ENCODE peak calls at places on chromosomes 12 and 14, in six cellular contexts. One of them, this sample, is unnamed.
A peak's percentile ranks its signal among the peaks of the same experiment; 100 is the strongest.

GRCh38 chr12:103130564-103130963 is 173.1 kb downstream of the ASCL1 start:
- DNase-seq in HuH-7: no peak
- DNase-seq in stimulated activated CD8-positive, alpha-beta memory T cell treated with anti-CD3 and anti-CD28 coated beads, Interleukin-15, amount 100 ng/mL, for 4 hours: no peak
- DNase-seq in AG04450: no peak
- DNase-seq in ACHN: no peak
- DNase-seq in transverse colon: no peak
- DNase-seq in this sample: no peak

GRCh38 chr12:12540261-12541013 is 22.2 kb downstream of the DUSP16 start:
- DNase-seq in AG04450: no peak
- DNase-seq in stimulated activated CD8-positive, alpha-beta memory T cell treated with anti-CD3 and anti-CD28 coated beads, Interleukin-15, amount 100 ng/mL, for 4 hours: no peak
- DNase-seq in ACHN: no peak
- DNase-seq in HuH-7: no peak
- DNase-seq in transverse colon: no peak
- DNase-seq in this sample: no peak

GRCh38 chr12:59698599-59698998 is 102.8 kb downstream of the SLC16A7 start:
- DNase-seq in stimulated activated CD8-positive, alpha-beta memory T cell treated with anti-CD3 and anti-CD28 coated beads, Interleukin-15, amount 100 ng/mL, for 4 hours: no peak
- DNase-seq in transverse colon: no peak
- DNase-seq in AG04450: peak; percentile 21
- DNase-seq in HuH-7: no peak
- DNase-seq in ACHN: no peak
- DNase-seq in this sample: no peak

GRCh38 chr14:73625686-73626085 is 13.4 kb downstream of the ACOT6 start:
- DNase-seq in HuH-7: no peak
- DNase-seq in ACHN: no peak
- DNase-seq in transverse colon: no peak
- DNase-seq in AG04450: no peak
- DNase-seq in stimulated activated CD8-positive, alpha-beta memory T cell treated with anti-CD3 and anti-CD28 coated beads, Interleukin-15, amount 100 ng/mL, for 4 hours: no peak
- DNase-seq in this sample: no peak

GRCh38 chr14:99534863-99535262 is 53.7 kb downstream of the CCNK start:
- DNase-seq in stimulated activated CD8-positive, alpha-beta memory T cell treated with anti-CD3 and anti-CD28 coated beads, Interleukin-15, amount 100 ng/mL, for 4 hours: no peak
- DNase-seq in AG04450: no peak
- DNase-seq in HuH-7: no peak
- DNase-seq in ACHN: peak; percentile 87
- DNase-seq in transverse colon: no peak
- DNase-seq in this sample: no peak

GRCh38 chr12:126338031-126338441 is 1272.8 kb downstream of the AACS start:
- DNase-seq in stimulated activated CD8-positive, alpha-beta memory T cell treated with anti-CD3 and anti-CD28 coated beads, Interleukin-15, amount 100 ng/mL, for 4 hours: no peak
- DNase-seq in ACHN: no peak
- DNase-seq in HuH-7: no peak
- DNase-seq in AG04450: no peak
- DNase-seq in transverse colon: no peak
- DNase-seq in this sample: no peak

GRCh38 chr12:45148017-45148416 is 67.9 kb upstream of the ANO6 start:
- DNase-seq in AG04450: no peak
- DNase-seq in transverse colon: no peak
- DNase-seq in stimulated activated CD8-positive, alpha-beta memory T cell treated with anti-CD3 and anti-CD28 coated beads, Interleukin-15, amount 100 ng/mL, for 4 hours: no peak
- DNase-seq in HuH-7: no peak
- DNase-seq in ACHN: no peak
- DNase-seq in this sample: no peak

GRCh38 chr14:93045965-93046695 is 69.6 kb downstream of the ITPK1 start:
- DNase-seq in transverse colon: no peak
- DNase-seq in HuH-7: peak; percentile 36
- DNase-seq in AG04450: peak; percentile 47
- DNase-seq in ACHN: peak; percentile 74
- DNase-seq in stimulated activated CD8-positive, alpha-beta memory T cell treated with anti-CD3 and anti-CD28 coated beads, Interleukin-15, amount 100 ng/mL, for 4 hours: no peak
- DNase-seq in this sample: peak; percentile 71

GRCh38 chr12:27592548-27592947 is 68.5 kb downstream of the PPFIBP1 start:
- DNase-seq in ACHN: no peak
- DNase-seq in transverse colon: no peak
- DNase-seq in AG04450: no peak
- DNase-seq in HuH-7: no peak
- DNase-seq in stimulated activated CD8-positive, alpha-beta memory T cell treated with anti-CD3 and anti-CD28 coated beads, Interleukin-15, amount 100 ng/mL, for 4 hours: no peak
- DNase-seq in this sample: no peak

GRCh38 chr12:57454566-57455373 is at the start of gene INHBE:
- DNase-seq in ACHN: no peak
- DNase-seq in stimulated activated CD8-positive, alpha-beta memory T cell treated with anti-CD3 and anti-CD28 coated beads, Interleukin-15, amount 100 ng/mL, for 4 hours: no peak
- DNase-seq in AG04450: peak; percentile 94
- DNase-seq in HuH-7: peak; percentile 78
- DNase-seq in transverse colon: no peak
- DNase-seq in this sample: peak; percentile 94

GRCh38 chr12:130141901-130142683 is 20.2 kb upstream of the FZD10 start:
- DNase-seq in stimulated activated CD8-positive, alpha-beta memory T cell treated with anti-CD3 and anti-CD28 coated beads, Interleukin-15, amount 100 ng/mL, for 4 hours: no peak
- DNase-seq in transverse colon: no peak
- DNase-seq in HuH-7: no peak
- DNase-seq in ACHN: no peak
- DNase-seq in AG04450: no peak
- DNase-seq in this sample: no peak